ENCODE peak calls at places on chromosomes 2 and 18, in ten cellular contexts. D is NCI-H1694 treated with DMSO at 0.1 percent for 48 hours; X is SK-N-SH; L is hippocampal formation; Q is fibroblast of mammary gland; Y is GM10248; U is stimulated activated CD4-positive, alpha-beta T cell treated with anti-CD3 and anti-CD28 coated beads, Interleukin-15, amount 100 ng/mL, for 24 hours; I is GM04503; M is aorta; A is NCI-H1092 treated with DMSO at 0.1 percent for 48 hours. Z is an unnamed sample.

GRCh38 chr2:132669854-132670103 is 226 bp downstream of the LYPD1 start:
- DNase-seq in L (no peak), D (peak), Y (no peak), M (no peak), Q (no peak), A (peak), U (peak), I (no peak), X (peak), Z (no peak)

GRCh38 chr2:237474511-237474911 is 12.5 kb upstream of the MLPH start:
- DNase-seq in U (no peak), Y (no peak), M (peak), D (no peak), I (no peak), X (peak), A (no peak), Q (peak), L (no peak), Z (no peak)

GRCh38 chr18:58991127-58991798 is 126.6 kb downstream of the ZNF532 start:
- DNase-seq in D (no peak), I (no peak), L (no peak), M (no peak), A (no peak), X (no peak), Q (peak), U (no peak), Y (peak), Z (peak)

GRCh38 chr2:160910681-160911080 is 249.5 kb upstream of the TANK start:
- DNase-seq in M (no peak), L (no peak), U (no peak), X (peak), D (no peak), Q (peak), I (peak), A (no peak), Y (no peak), Z (no peak)

GRCh38 chr18:48713302-48713701 is 174.5 kb downstream of the CTIF start:
- DNase-seq in A (no peak), U (no peak), Q (peak), L (no peak), D (no peak), M (peak), I (no peak), X (no peak), Y (no peak), Z (no peak)

GRCh38 chr2:96205238-96205637 is 3.4 kb downstream of the STARD7 start:
- DNase-seq in A (peak), X (no peak), L (peak), U (no peak), Q (peak), M (no peak), Y (no peak), D (no peak), I (no peak), Z (peak)

GRCh38 chr2:80040226-80040625 is 264.3 kb downstream of the LRRTM1 start:
- DNase-seq in L (no peak), M (no peak), D (no peak), Y (no peak), I (no peak), U (no peak), Q (no peak), A (no peak), X (no peak), Z (no peak)

GRCh38 chr18:52715961-52716360 is 376.0 kb downstream of the DCC start:
- DNase-seq in Q (no peak), X (no peak), M (no peak), A (no peak), D (no peak), U (no peak), Y (no peak), L (no peak), I (no peak), Z (no peak)

GRCh38 chr2:127552336-127552735 is 16.9 kb downstream of the MYO7B start:
- DNase-seq in U (no peak), I (no peak), D (no peak), L (no peak), Y (no peak), A (no peak), Q (no peak), M (no peak), X (no peak), Z (no peak)

GRCh38 chr2:158781562-158781961 is 13.6 kb upstream of the DAPL1 start:
- DNase-seq in Q (peak), U (no peak), A (no peak), Y (no peak), D (no peak), L (no peak), I (peak), X (no peak), M (no peak), Z (peak)

GRCh38 chr2:161321944-161322343 is 13.7 kb downstream of the PSMD14 start:
- DNase-seq in D (no peak), Q (peak), Y (no peak), A (no peak), X (no peak), M (no peak), U (no peak), L (no peak), I (no peak), Z (peak)

GRCh38 chr2:84830095-84830494 is 50.8 kb downstream of the TRABD2A start:
- DNase-seq in M (no peak), X (no peak), Q (no peak), D (no peak), L (no peak), U (peak), A (no peak), I (no peak), Y (no peak), Z (peak)

GRCh38 chr2:69164379-69164778 is 151.4 kb downstream of the ANTXR1 start:
- DNase-seq in D (no peak), Q (peak), A (no peak), U (no peak), X (peak), L (no peak), I (peak), M (no peak), Y (no peak), Z (peak)

GRCh38 chr2:158725496-158725895 is 69.6 kb upstream of the DAPL1 start:
- DNase-seq in X (no peak), U (no peak), M (no peak), Y (no peak), I (no peak), D (peak), L (no peak), A (peak), Q (no peak), Z (no peak)

GRCh38 chr18:58054041-58054733 is 10.2 kb downstream of the NEDD4L start:
- DNase-seq in X (no peak), D (no peak), Y (no peak), M (no peak), Q (peak), A (no peak), I (no peak), U (no peak), L (no peak), Z (peak)

GRCh38 chr2:96509114-96509846 is 4.1 kb upstream of the NEURL3 start:
- DNase-seq in A (peak), U (peak), Q (peak), M (peak), I (no peak), X (peak), L (peak), D (peak), Y (peak), Z (peak)

GRCh38 chr2:72117029-72117428 is 30.6 kb downstream of the CYP26B1 start:
- DNase-seq in Q (no peak), A (no peak), U (no peak), X (no peak), D (no peak), Y (no peak), M (no peak), I (no peak), L (no peak), Z (no peak)

GRCh38 chr18:35024965-35025364 is 16.2 kb upstream of the MAPRE2 start:
- DNase-seq in X (no peak), U (no peak), Y (no peak), I (peak), Q (peak), L (no peak), D (no peak), A (no peak), M (no peak), Z (peak)

GRCh38 chr2:41873102-41873501 is 174.7 kb upstream of the PKDCC start:
- DNase-seq in Y (no peak), U (no peak), I (no peak), M (no peak), D (no peak), Q (no peak), A (no peak), X (no peak), L (no peak), Z (no peak)

GRCh38 chr18:47877892-47878291 is 52.6 kb downstream of the SMAD2 start:
- DNase-seq in Q (no peak), Y (no peak), X (no peak), A (no peak), D (no peak), I (no peak), M (no peak), L (no peak), U (no peak), Z (no peak)

GRCh38 chr18:22165049-22165602 is 4.3 kb upstream of the GATA6 start:
- DNase-seq in X (peak), L (no peak), Y (no peak), M (no peak), I (no peak), A (no peak), U (no peak), Q (no peak), D (no peak), Z (no peak)

GRCh38 chr2:193966590-193966989 is 1690.4 kb upstream of the SLC39A10 start:
- DNase-seq in L (no peak), A (no peak), D (no peak), Q (peak), I (no peak), Y (no peak), X (no peak), M (no peak), U (no peak), Z (peak)

GRCh38 chr2:42102606-42103450 is 55.0 kb downstream of the PKDCC start:
- DNase-seq in Q (no peak), M (peak), L (no peak), X (peak), A (no peak), I (no peak), D (no peak), Y (no peak), U (peak), Z (no peak)

GRCh38 chr2:224983719-224984388 is 58.4 kb downstream of the DOCK10 start:
- DNase-seq in U (no peak), D (no peak), L (peak), I (no peak), X (peak), Q (peak), A (peak), M (no peak), Y (no peak), Z (no peak)

GRCh38 chr18:48780151-48781001 is 170.4 kb downstream of the SMAD7 start:
- DNase-seq in Q (peak), U (no peak), L (no peak), I (no peak), M (no peak), Y (no peak), D (no peak), A (no peak), X (peak), Z (no peak)

GRCh38 chr2:11802782-11803191 is 56.4 kb downstream of the LPIN1 start:
- DNase-seq in D (no peak), Y (no peak), Q (peak), U (no peak), M (no peak), I (no peak), X (no peak), A (no peak), L (peak), Z (peak)

GRCh38 chr2:98299506-98299905 is 46.8 kb upstream of the CNGA3 start:
- DNase-seq in U (no peak), D (no peak), M (no peak), A (no peak), X (no peak), Q (no peak), Y (no peak), I (no peak), L (no peak), Z (no peak)

Z was measured in bronchial epithelial cell.